ENCODE peak calls at places on chromosomes 13 and 19, in four cellular contexts. M is stimulated activated CD4-positive, alpha-beta T cell treated with anti-CD3 and anti-CD28 coated beads, Interleukin-12 subunit alpha, Interleukin-12 subunit beta, amount 100 ng/mL, for 24 hours; W is AG08396; T is mammary epithelial cell. B is an unnamed sample.

GRCh38 chr13:95480131-95480545 is 72.4 kb upstream of the CLDN10 start:
- DNase-seq in M (no peak), W (no peak), T (no peak), B (peak)

GRCh38 chr13:77860621-77861020 is 58.0 kb downstream of the EDNRB start:
- DNase-seq in M (no peak), W (peak), T (no peak), B (no peak)

GRCh38 chr13:110949628-110950027 is 34.8 kb upstream of the ANKRD10 start:
- DNase-seq in M (no peak), W (no peak), T (no peak), B (no peak)

GRCh38 chr19:9945319-9945966 is 9.1 kb upstream of the OLFM2 start:
- DNase-seq in M (no peak), W (peak), T (peak), B (no peak)

GRCh38 chr19:29623726-29624488 is 17.8 kb downstream of the POP4 start:
- DNase-seq in M (peak), W (no peak), T (no peak), B (no peak)

GRCh38 chr19:15185188-15185587 is 15.6 kb downstream of the NOTCH3 start:
- DNase-seq in M (no peak), W (no peak), T (no peak), B (no peak)

GRCh38 chr19:36097036-36097435 is 13.9 kb upstream of the OVOL3 start:
- DNase-seq in M (no peak), W (no peak), T (no peak), B (no peak)

GRCh38 chr13:22812793-22813192 is 368.0 kb upstream of the SGCG start:
- DNase-seq in M (no peak), W (no peak), T (no peak), B (no peak)

GRCh38 chr19:1566392-1567115 is 1.6 kb downstream of the MEX3D start:
- DNase-seq in M (no peak), W (peak), T (peak), B (no peak)

GRCh38 chr13:77323858-77324257 is 3.0 kb downstream of the MYCBP2 start:
- DNase-seq in M (no peak), W (no peak), T (no peak), B (no peak)

GRCh38 chr13:32041429-32041828 is 9.9 kb downstream of the FRY start:
- DNase-seq in M (no peak), W (no peak), T (no peak), B (no peak)

GRCh38 chr13:44649118-44649455 is 73.0 kb upstream of the TSC22D1 start:
- DNase-seq in M (peak), W (no peak), T (no peak), B (no peak)

GRCh38 chr13:36973621-36974268 is 25.4 kb downstream of the ALG5 start:
- DNase-seq in M (no peak), W (no peak), T (no peak), B (no peak)

GRCh38 chr13:48078251-48078656 is 16.6 kb downstream of the MED4 start:
- DNase-seq in M (no peak), W (peak), T (peak), B (peak)

GRCh38 chr19:30360378-30361106 is 11.6 kb upstream of the ZNF536 start:
- DNase-seq in M (no peak), W (no peak), T (no peak), B (no peak)

GRCh38 chr13:42486711-42487198 is 87.2 kb upstream of the TNFSF11 start:
- DNase-seq in M (no peak), W (peak), T (peak), B (no peak)

GRCh38 chr19:41377977-41378707 is 1.8 kb downstream of the TMEM91 start:
- DNase-seq in M (no peak), W (no peak), T (no peak), B (peak)

GRCh38 chr19:58575183-58576041 is 2.3 kb upstream of the MZF1 start:
- DNase-seq in M (peak), W (peak), T (peak), B (peak)

GRCh38 chr13:36582977-36583376 is 90.8 kb upstream of the SERTM1 start:
- DNase-seq in M (no peak), W (no peak), T (no peak), B (no peak)

GRCh38 chr13:113446488-113446854 is 6.8 kb downstream of the ADPRHL1 start:
- DNase-seq in M (no peak), W (no peak), T (no peak), B (no peak)

GRCh38 chr19:40466219-40467006 is at the start of gene SPTBN4:
- DNase-seq in M (peak), W (no peak), T (no peak), B (no peak)

GRCh38 chr13:46489586-46490023 is 63.4 kb upstream of the LRCH1 start:
- DNase-seq in M (no peak), W (peak), T (peak), B (no peak)

GRCh38 chr13:51330741-51331140 is 8.8 kb upstream of the SERPINE3 start:
- DNase-seq in M (no peak), W (peak), T (peak), B (no peak)

GRCh38 chr13:62704795-62705329 is 1289.2 kb upstream of the PCDH20 start:
- DNase-seq in M (no peak), W (no peak), T (no peak), B (no peak)

GRCh38 chr19:16319466-16319865 is 5.2 kb upstream of the KLF2 start:
- DNase-seq in M (no peak), W (no peak), T (no peak), B (no peak)

GRCh38 chr19:29678484-29679106 is 13.3 kb downstream of the PLEKHF1 start:
- DNase-seq in M (no peak), W (no peak), T (no peak), B (no peak)

GRCh38 chr13:75050419-75051066 is 431.4 kb downstream of the TBC1D4 start:
- DNase-seq in M (no peak), W (no peak), T (no peak), B (no peak)

GRCh38 chr19:10286803-10287737 is at the start of gene ICAM4:
- DNase-seq in M (no peak), W (peak), T (no peak), B (no peak)

GRCh38 chr13:111512707-111513106 is 192.3 kb downstream of the TEX29 start:
- DNase-seq in M (no peak), W (no peak), T (no peak), B (no peak)

GRCh38 chr13:27607125-27607524 is 13.2 kb downstream of the LNX2 start:
- DNase-seq in M (no peak), W (peak), T (peak), B (no peak)

GRCh38 chr13:32125221-32125621 is 93.6 kb downstream of the FRY start:
- DNase-seq in M (no peak), W (no peak), T (peak), B (no peak)

GRCh38 chr19:12791345-12792047 is at the start of gene JUNB:
- DNase-seq in M (peak), W (peak), T (peak), B (no peak)

GRCh38 chr13:110643324-110643723 is 28.0 kb downstream of the NAXD start:
- DNase-seq in M (no peak), W (no peak), T (no peak), B (no peak)

GRCh38 chr13:76822691-76823267 is 63.4 kb downstream of the KCTD12 start:
- DNase-seq in M (no peak), W (peak), T (peak), B (no peak)

GRCh38 chr13:25171517-25172302 is at the start of gene AMER2:
- DNase-seq in M (no peak), W (peak), T (no peak), B (no peak)